ENCODE peak calls at places on chromosomes 7 and 10, in four cellular contexts. One of them, this sample, is unnamed.

GRCh38 chr7:23490357-23491131 is 20.3 kb upstream of the IGF2BP3 start:
- DNase-seq in psoas muscle: peak; percentile 37
- DNase-seq in body of pancreas: peak; percentile 18
- DNase-seq in lung: no peak
- DNase-seq in this sample: peak; percentile 60

GRCh38 chr10:78038105-78038504 is 4.4 kb downstream of the RPS24 start:
- DNase-seq in body of pancreas: no peak
- DNase-seq in psoas muscle: no peak
- DNase-seq in lung: no peak
- DNase-seq in this sample: no peak

GRCh38 chr7:74289018-74289659 is at the start of gene CLIP2:
- DNase-seq in body of pancreas: peak; percentile 81
- DNase-seq in lung: peak; percentile 77
- DNase-seq in psoas muscle: peak; percentile 85
- DNase-seq in this sample: peak; percentile 84

GRCh38 chr7:47326808-47327207 is 255.1 kb downstream of the TNS3 start:
- DNase-seq in body of pancreas: peak; percentile 10
- DNase-seq in lung: no peak
- DNase-seq in psoas muscle: peak; percentile 35
- DNase-seq in this sample: peak; percentile 85

GRCh38 chr10:125158528-125159485 is 1.6 kb downstream of the CTBP2 start:
- DNase-seq in lung: peak; percentile 52
- DNase-seq in psoas muscle: peak; percentile 65
- DNase-seq in body of pancreas: no peak
- DNase-seq in this sample: peak; percentile 87

GRCh38 chr7:81190997-81191747 is 272.3 kb upstream of the SEMA3C start:
- DNase-seq in psoas muscle: no peak
- DNase-seq in lung: no peak
- DNase-seq in body of pancreas: no peak
- DNase-seq in this sample: no peak

GRCh38 chr7:12389089-12389700 is 14.5 kb downstream of the VWDE start:
- DNase-seq in psoas muscle: no peak
- DNase-seq in body of pancreas: peak; percentile 24
- DNase-seq in lung: peak; percentile 35
- DNase-seq in this sample: no peak

GRCh38 chr10:34031410-34031809 is 696.9 kb upstream of the NRP1 start:
- DNase-seq in body of pancreas: no peak
- DNase-seq in lung: peak; percentile 50
- DNase-seq in psoas muscle: peak; percentile 71
- DNase-seq in this sample: peak; percentile 87

GRCh38 chr10:43128958-43129706 is 9.1 kb upstream of the CSGALNACT2 start:
- DNase-seq in lung: peak; percentile 30
- DNase-seq in psoas muscle: no peak
- DNase-seq in body of pancreas: no peak
- DNase-seq in this sample: no peak

GRCh38 chr7:67716729-67717128 is 720.1 kb downstream of the TYW1 start:
- DNase-seq in lung: no peak
- DNase-seq in psoas muscle: no peak
- DNase-seq in body of pancreas: no peak
- DNase-seq in this sample: no peak

GRCh38 chr7:29479606-29480200 is 83.9 kb upstream of the PRR15 start:
- DNase-seq in psoas muscle: no peak
- DNase-seq in lung: peak; percentile 38
- DNase-seq in body of pancreas: no peak
- DNase-seq in this sample: peak; percentile 65

GRCh38 chr10:50310560-50311174 is 59.4 kb upstream of the ASAH2 start:
- DNase-seq in psoas muscle: no peak
- DNase-seq in body of pancreas: peak; percentile 21
- DNase-seq in lung: no peak
- DNase-seq in this sample: no peak

GRCh38 chr10:8889538-8889937 is 835.0 kb downstream of the GATA3 start:
- DNase-seq in body of pancreas: no peak
- DNase-seq in psoas muscle: no peak
- DNase-seq in lung: no peak
- DNase-seq in this sample: no peak

GRCh38 chr7:128891110-128891941 is 19.2 kb downstream of the KCP start:
- DNase-seq in lung: no peak
- DNase-seq in psoas muscle: no peak
- DNase-seq in body of pancreas: no peak
- DNase-seq in this sample: peak; percentile 13

GRCh38 chr10:43955002-43955596 is 306.4 kb upstream of the ZNF32 start:
- DNase-seq in body of pancreas: no peak
- DNase-seq in lung: peak; percentile 24
- DNase-seq in psoas muscle: no peak
- DNase-seq in this sample: no peak

GRCh38 chr10:18224626-18225445 is 84.6 kb downstream of the CACNB2 start:
- DNase-seq in body of pancreas: no peak
- DNase-seq in lung: no peak
- DNase-seq in psoas muscle: no peak
- DNase-seq in this sample: no peak

GRCh38 chr10:118369806-118370205 is 27.7 kb upstream of the FAM204A start:
- DNase-seq in psoas muscle: no peak
- DNase-seq in lung: peak; percentile 36
- DNase-seq in body of pancreas: no peak
- DNase-seq in this sample: no peak

GRCh38 chr7:105797652-105798051 is 78.7 kb downstream of the ATXN7L1 start:
- DNase-seq in psoas muscle: no peak
- DNase-seq in body of pancreas: no peak
- DNase-seq in lung: no peak
- DNase-seq in this sample: no peak

GRCh38 chr10:22976535-22976934 is 48.7 kb downstream of the ARMC3 start:
- DNase-seq in psoas muscle: no peak
- DNase-seq in body of pancreas: no peak
- DNase-seq in lung: no peak
- DNase-seq in this sample: no peak

GRCh38 chr7:22578048-22578770 is 78.2 kb upstream of the STEAP1B start:
- DNase-seq in lung: no peak
- DNase-seq in body of pancreas: no peak
- DNase-seq in psoas muscle: no peak
- DNase-seq in this sample: no peak

GRCh38 chr7:47771301-47771989 is 176.8 kb downstream of the PKD1L1 start:
- DNase-seq in body of pancreas: no peak
- DNase-seq in lung: no peak
- DNase-seq in psoas muscle: peak; percentile 28
- DNase-seq in this sample: peak; percentile 72

GRCh38 chr7:41699532-41699931 is 3.4 kb downstream of the INHBA start:
- DNase-seq in lung: no peak
- DNase-seq in body of pancreas: no peak
- DNase-seq in psoas muscle: no peak
- DNase-seq in this sample: no peak

GRCh38 chr7:139842414-139843210 is 13.5 kb downstream of the TBXAS1 start:
- DNase-seq in lung: no peak
- DNase-seq in psoas muscle: no peak
- DNase-seq in body of pancreas: no peak
- DNase-seq in this sample: no peak

GRCh38 chr7:139844779-139845442 is 15.8 kb downstream of the TBXAS1 start:
- DNase-seq in psoas muscle: no peak
- DNase-seq in body of pancreas: peak; percentile 51
- DNase-seq in lung: no peak
- DNase-seq in this sample: no peak

GRCh38 chr7:139845443-139845805 is 16.4 kb downstream of the TBXAS1 start:
- DNase-seq in lung: no peak
- DNase-seq in psoas muscle: no peak
- DNase-seq in body of pancreas: no peak
- DNase-seq in this sample: no peak

GRCh38 chr7:139848274-139848673 is 19.2 kb downstream of the TBXAS1 start:
- DNase-seq in body of pancreas: no peak
- DNase-seq in psoas muscle: no peak
- DNase-seq in lung: no peak
- DNase-seq in this sample: no peak

GRCh38 chr7:139846297-139846696 is 17.2 kb downstream of the TBXAS1 start:
- DNase-seq in body of pancreas: no peak
- DNase-seq in psoas muscle: no peak
- DNase-seq in lung: no peak
- DNase-seq in this sample: no peak
- H3K27ac ChIP-seq in body of pancreas: no peak overlapping the region
- H3K27ac ChIP-seq in psoas muscle: no peak overlapping the region
- H3K27ac ChIP-seq in lung: no peak overlapping the region
- H3K27ac ChIP-seq in this sample: no peak overlapping the region

DNA sequence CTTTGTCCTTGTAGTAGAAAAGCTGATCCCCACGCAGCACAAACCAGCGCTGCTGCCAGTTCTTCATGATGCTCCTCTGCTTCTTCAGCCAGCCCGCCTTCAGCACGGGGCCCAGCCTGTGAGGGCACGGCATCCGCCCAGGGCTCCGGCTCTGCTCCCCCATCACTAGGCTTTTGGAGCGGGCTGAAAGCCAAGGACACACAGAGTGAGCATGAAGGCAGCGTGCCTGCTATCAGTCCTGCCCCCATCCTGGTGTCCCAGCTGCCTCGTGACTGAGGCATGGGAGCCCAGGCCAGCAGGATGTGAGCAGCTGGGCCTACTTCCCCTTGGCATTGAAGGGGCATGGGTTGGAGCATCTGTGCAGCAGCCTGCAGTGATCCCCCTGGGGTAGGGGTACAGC is 21.9 kb downstream of the ARHGAP22 start:
- DNase-seq in psoas muscle: no peak
- DNase-seq in body of pancreas: no peak
- DNase-seq in lung: no peak
- DNase-seq in this sample: peak; percentile 71
- H3K4me3 ChIP-seq in psoas muscle: no peak overlapping the region
- H3K4me3 ChIP-seq in body of pancreas: no peak overlapping the region
- H3K4me3 ChIP-seq in lung: no peak overlapping the region
- H3K4me3 ChIP-seq in this sample: no peak overlapping the region

DNA sequence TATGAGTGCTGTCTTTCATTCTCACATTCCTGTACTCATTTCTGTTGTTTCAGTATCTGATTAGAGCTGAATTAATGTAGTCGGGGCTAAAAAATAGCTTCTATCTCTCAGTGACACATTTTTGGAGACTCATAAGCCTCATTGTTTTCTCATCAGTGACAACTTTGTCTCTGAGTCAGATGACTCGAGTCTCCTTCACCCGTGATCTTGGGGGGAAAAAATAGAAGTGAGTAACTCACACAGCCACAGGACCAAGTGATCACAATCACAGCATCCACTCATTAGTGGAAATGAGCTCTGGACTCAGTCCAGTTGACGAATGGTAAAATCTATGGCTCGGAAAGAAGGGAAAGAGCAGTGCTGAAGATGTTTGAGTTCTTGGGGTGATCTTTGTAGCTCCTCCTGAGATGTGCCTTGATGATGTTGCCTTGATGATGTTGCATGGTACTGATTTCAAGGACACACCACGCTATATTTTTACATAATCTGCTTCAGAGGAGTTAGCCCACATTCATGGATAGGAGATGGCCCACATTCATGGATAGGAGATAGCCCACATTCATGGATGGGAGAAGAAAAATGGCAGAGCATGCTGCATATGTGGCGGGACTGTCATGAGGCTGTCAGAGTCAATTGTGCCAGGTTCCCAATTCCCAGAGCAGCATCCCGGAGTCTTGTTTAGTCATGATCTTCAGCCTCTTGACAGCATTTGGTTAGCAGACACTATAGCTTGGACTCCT is 214.7 kb downstream of the CELF2 start:
- DNase-seq in lung: no peak
- DNase-seq in body of pancreas: no peak
- DNase-seq in psoas muscle: no peak
- DNase-seq in this sample: no peak
- H3K4me1 ChIP-seq in lung: peaks cover 4% of the 10 kb centered on the region
- H3K4me1 ChIP-seq in body of pancreas: no peaks in the 10 kb centered on the region
- H3K4me1 ChIP-seq in psoas muscle: no peaks in the 10 kb centered on the region
- H3K4me1 ChIP-seq in this sample: peaks cover 2% of the 10 kb centered on the region

DNA sequence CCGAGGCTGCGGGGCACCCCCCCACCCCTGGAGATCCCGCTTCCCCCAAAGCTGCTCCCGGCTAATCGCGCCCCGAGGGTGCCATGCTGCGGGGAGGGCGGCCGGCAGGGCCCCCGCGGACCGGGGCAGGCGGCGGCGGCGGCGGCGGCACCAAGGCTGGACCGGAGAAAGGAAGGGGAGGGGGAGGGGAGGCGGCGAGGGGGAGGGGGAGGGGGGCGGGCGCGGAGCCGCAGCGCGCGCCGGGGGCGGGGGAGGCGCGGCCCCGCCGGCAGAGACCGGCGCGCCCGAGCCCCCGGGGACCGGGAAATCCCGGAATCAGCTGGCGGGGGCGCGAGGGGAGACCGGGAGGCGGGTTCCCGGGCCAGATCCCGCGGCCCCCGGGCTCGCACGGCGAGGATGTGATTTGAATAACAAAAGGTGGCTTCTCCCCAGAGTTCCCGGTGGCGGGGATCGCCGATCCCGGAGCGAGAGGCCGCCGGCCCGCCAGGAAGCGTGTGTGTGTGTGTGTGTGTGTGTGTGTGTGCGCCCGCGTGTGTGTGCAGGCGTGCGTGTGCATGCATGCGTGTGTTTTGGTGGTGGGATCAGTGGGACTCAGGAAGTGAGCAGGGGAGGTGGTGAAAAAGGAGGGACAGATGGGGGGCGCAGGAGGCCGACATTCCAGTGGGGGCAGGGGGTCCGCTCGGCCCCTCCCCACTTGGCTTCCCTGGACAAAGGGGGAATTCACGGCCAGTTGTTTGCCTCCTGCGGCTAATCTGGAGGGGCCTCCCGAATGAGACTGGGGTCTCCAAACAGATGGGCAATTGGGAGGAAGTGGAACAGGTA is 99.5 kb downstream of the HIP1 start:
- DNase-seq in lung: peak; percentile 48
- DNase-seq in body of pancreas: peak; percentile 42
- DNase-seq in psoas muscle: peak; percentile 48
- DNase-seq in this sample: peak; percentile 57
- H3K27ac ChIP-seq in lung: peak overlapping the region; percentile 83
- H3K27ac ChIP-seq in body of pancreas: peak overlapping the region; percentile 66
- H3K27ac ChIP-seq in psoas muscle: peak overlapping the region; percentile 46
- H3K27ac ChIP-seq in this sample: peak overlapping the region; percentile 22

DNA sequence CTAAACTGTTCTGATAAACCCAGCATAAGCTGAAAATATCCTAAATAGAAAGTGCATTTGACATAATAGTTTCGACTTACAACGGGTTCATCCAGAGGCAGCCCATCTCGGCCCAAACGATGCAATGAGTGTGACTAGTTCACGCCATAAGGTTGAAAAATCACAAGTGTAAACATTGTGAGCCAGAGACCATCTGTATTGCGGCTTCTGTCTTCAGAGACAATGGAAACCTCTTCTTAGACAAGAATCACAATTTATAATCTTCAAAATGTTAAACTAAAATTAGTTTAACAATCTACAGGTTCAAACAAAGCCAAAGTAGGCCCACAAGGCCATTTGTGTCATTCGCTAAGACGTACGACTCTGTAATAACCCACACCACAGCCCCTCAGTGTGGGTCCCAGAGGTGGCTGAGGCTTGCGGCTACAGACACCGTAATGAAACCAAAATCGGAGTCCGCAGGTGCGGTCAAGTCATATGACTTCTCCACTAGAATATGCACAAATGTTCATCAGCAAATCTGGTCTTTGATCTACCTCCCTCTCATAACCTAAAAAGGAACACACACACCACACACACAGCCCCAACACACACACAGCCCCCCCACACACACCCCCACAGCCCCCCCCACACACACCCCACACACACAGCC is 81.8 kb downstream of the DIP2C start:
- DNase-seq in body of pancreas: no peak
- DNase-seq in lung: no peak
- DNase-seq in psoas muscle: no peak
- DNase-seq in this sample: no peak
- H3K4me3 ChIP-seq in body of pancreas: no peak overlapping the region
- H3K4me3 ChIP-seq in lung: no peak overlapping the region
- H3K4me3 ChIP-seq in psoas muscle: no peak overlapping the region
- H3K4me3 ChIP-seq in this sample: no peak overlapping the region

This sample was measured in right cardiac atrium.